ENCODE peak calls at places on chromosomes 12 and 14, in eight cellular contexts. One of them, this sample, is unnamed.

GRCh38 chr12:2733493-2734252 is 61.1 kb upstream of the FKBP4 start:
- DNase-seq in NCI-H748 treated with DMSO at 0.1 percent for 48 hours: no peak
- DNase-seq in NCI-H187: no peak
- DNase-seq in NB4: peak
- DNase-seq in activated naive CD8-positive, alpha-beta T cell treated with anti-CD3 and anti-CD28 coated beads, Interleukin-2, amount 50 U/mL, for 24 hours: no peak
- DNase-seq in brain microvascular endothelial cell: no peak
- DNase-seq in foreskin fibroblast: no peak
- DNase-seq in AG08395: no peak
- DNase-seq in this sample: no peak

GRCh38 chr12:71536279-71536938 is 96.8 kb downstream of the LGR5 start:
- DNase-seq in AG08395: no peak
- DNase-seq in NB4: no peak
- DNase-seq in NCI-H748 treated with DMSO at 0.1 percent for 48 hours: no peak
- DNase-seq in activated naive CD8-positive, alpha-beta T cell treated with anti-CD3 and anti-CD28 coated beads, Interleukin-2, amount 50 U/mL, for 24 hours: no peak
- DNase-seq in foreskin fibroblast: no peak
- DNase-seq in NCI-H187: no peak
- DNase-seq in brain microvascular endothelial cell: no peak
- DNase-seq in this sample: no peak

GRCh38 chr12:96141216-96141944 is 52.8 kb upstream of the ELK3 start:
- DNase-seq in brain microvascular endothelial cell: peak
- DNase-seq in activated naive CD8-positive, alpha-beta T cell treated with anti-CD3 and anti-CD28 coated beads, Interleukin-2, amount 50 U/mL, for 24 hours: no peak
- DNase-seq in NCI-H187: no peak
- DNase-seq in NB4: no peak
- DNase-seq in AG08395: peak
- DNase-seq in NCI-H748 treated with DMSO at 0.1 percent for 48 hours: no peak
- DNase-seq in foreskin fibroblast: peak
- DNase-seq in this sample: no peak

GRCh38 chr14:59422069-59422881 is 42.9 kb downstream of the GPR135 start:
- DNase-seq in AG08395: no peak
- DNase-seq in NB4: peak
- DNase-seq in NCI-H748 treated with DMSO at 0.1 percent for 48 hours: peak
- DNase-seq in brain microvascular endothelial cell: no peak
- DNase-seq in activated naive CD8-positive, alpha-beta T cell treated with anti-CD3 and anti-CD28 coated beads, Interleukin-2, amount 50 U/mL, for 24 hours: no peak
- DNase-seq in NCI-H187: no peak
- DNase-seq in foreskin fibroblast: no peak
- DNase-seq in this sample: no peak

GRCh38 chr14:57884175-57884574 is 18.3 kb upstream of the SLC35F4 start:
- DNase-seq in AG08395: no peak
- DNase-seq in NCI-H187: no peak
- DNase-seq in NB4: no peak
- DNase-seq in foreskin fibroblast: no peak
- DNase-seq in brain microvascular endothelial cell: no peak
- DNase-seq in NCI-H748 treated with DMSO at 0.1 percent for 48 hours: no peak
- DNase-seq in activated naive CD8-positive, alpha-beta T cell treated with anti-CD3 and anti-CD28 coated beads, Interleukin-2, amount 50 U/mL, for 24 hours: no peak
- DNase-seq in this sample: no peak

GRCh38 chr12:123121670-123122069 is 29.2 kb downstream of the PITPNM2 start:
- DNase-seq in AG08395: no peak
- DNase-seq in NCI-H748 treated with DMSO at 0.1 percent for 48 hours: no peak
- DNase-seq in NCI-H187: no peak
- DNase-seq in brain microvascular endothelial cell: no peak
- DNase-seq in foreskin fibroblast: no peak
- DNase-seq in NB4: no peak
- DNase-seq in activated naive CD8-positive, alpha-beta T cell treated with anti-CD3 and anti-CD28 coated beads, Interleukin-2, amount 50 U/mL, for 24 hours: no peak
- DNase-seq in this sample: no peak

GRCh38 chr14:35909675-35910074 is 83.5 kb downstream of the BRMS1L start:
- DNase-seq in NCI-H187: no peak
- DNase-seq in brain microvascular endothelial cell: no peak
- DNase-seq in AG08395: no peak
- DNase-seq in NCI-H748 treated with DMSO at 0.1 percent for 48 hours: no peak
- DNase-seq in foreskin fibroblast: no peak
- DNase-seq in NB4: no peak
- DNase-seq in activated naive CD8-positive, alpha-beta T cell treated with anti-CD3 and anti-CD28 coated beads, Interleukin-2, amount 50 U/mL, for 24 hours: no peak
- DNase-seq in this sample: no peak

GRCh38 chr12:57724936-57725740 is 13.4 kb downstream of the AGAP2 start:
- DNase-seq in brain microvascular endothelial cell: no peak
- DNase-seq in NB4: no peak
- DNase-seq in NCI-H748 treated with DMSO at 0.1 percent for 48 hours: no peak
- DNase-seq in NCI-H187: no peak
- DNase-seq in foreskin fibroblast: no peak
- DNase-seq in activated naive CD8-positive, alpha-beta T cell treated with anti-CD3 and anti-CD28 coated beads, Interleukin-2, amount 50 U/mL, for 24 hours: no peak
- DNase-seq in AG08395: no peak
- DNase-seq in this sample: no peak

GRCh38 chr14:51182166-51182565 is 57.9 kb upstream of the TMX1 start:
- DNase-seq in NCI-H748 treated with DMSO at 0.1 percent for 48 hours: no peak
- DNase-seq in brain microvascular endothelial cell: no peak
- DNase-seq in foreskin fibroblast: peak
- DNase-seq in AG08395: peak
- DNase-seq in NB4: no peak
- DNase-seq in NCI-H187: no peak
- DNase-seq in activated naive CD8-positive, alpha-beta T cell treated with anti-CD3 and anti-CD28 coated beads, Interleukin-2, amount 50 U/mL, for 24 hours: no peak
- DNase-seq in this sample: no peak

GRCh38 chr14:79246200-79246599 is 965.1 kb downstream of the DIO2 start:
- DNase-seq in NCI-H187: no peak
- DNase-seq in brain microvascular endothelial cell: no peak
- DNase-seq in activated naive CD8-positive, alpha-beta T cell treated with anti-CD3 and anti-CD28 coated beads, Interleukin-2, amount 50 U/mL, for 24 hours: no peak
- DNase-seq in NCI-H748 treated with DMSO at 0.1 percent for 48 hours: no peak
- DNase-seq in foreskin fibroblast: no peak
- DNase-seq in AG08395: no peak
- DNase-seq in NB4: no peak
- DNase-seq in this sample: no peak

GRCh38 chr14:74841230-74842207 is 34.4 kb downstream of the PROX2 start:
- DNase-seq in activated naive CD8-positive, alpha-beta T cell treated with anti-CD3 and anti-CD28 coated beads, Interleukin-2, amount 50 U/mL, for 24 hours: peak
- DNase-seq in NB4: peak
- DNase-seq in NCI-H748 treated with DMSO at 0.1 percent for 48 hours: no peak
- DNase-seq in brain microvascular endothelial cell: no peak
- DNase-seq in foreskin fibroblast: no peak
- DNase-seq in AG08395: no peak
- DNase-seq in NCI-H187: no peak
- DNase-seq in this sample: no peak

GRCh38 chr14:72904840-72905561 is 11.1 kb upstream of the DPF3 start:
- DNase-seq in AG08395: peak
- DNase-seq in NCI-H187: no peak
- DNase-seq in brain microvascular endothelial cell: peak
- DNase-seq in NCI-H748 treated with DMSO at 0.1 percent for 48 hours: peak
- DNase-seq in foreskin fibroblast: peak
- DNase-seq in NB4: peak
- DNase-seq in activated naive CD8-positive, alpha-beta T cell treated with anti-CD3 and anti-CD28 coated beads, Interleukin-2, amount 50 U/mL, for 24 hours: peak
- DNase-seq in this sample: peak

GRCh38 chr12:54220092-54220557 is 31.3 kb upstream of the SMUG1 start:
- DNase-seq in NB4: peak
- DNase-seq in activated naive CD8-positive, alpha-beta T cell treated with anti-CD3 and anti-CD28 coated beads, Interleukin-2, amount 50 U/mL, for 24 hours: peak
- DNase-seq in AG08395: peak
- DNase-seq in NCI-H748 treated with DMSO at 0.1 percent for 48 hours: peak
- DNase-seq in NCI-H187: peak
- DNase-seq in brain microvascular endothelial cell: peak
- DNase-seq in foreskin fibroblast: no peak
- DNase-seq in this sample: peak

GRCh38 chr14:104318558-104319488 is 180.4 kb downstream of the KIF26A start:
- DNase-seq in AG08395: no peak
- DNase-seq in foreskin fibroblast: no peak
- DNase-seq in NB4: no peak
- DNase-seq in NCI-H748 treated with DMSO at 0.1 percent for 48 hours: no peak
- DNase-seq in NCI-H187: no peak
- DNase-seq in activated naive CD8-positive, alpha-beta T cell treated with anti-CD3 and anti-CD28 coated beads, Interleukin-2, amount 50 U/mL, for 24 hours: no peak
- DNase-seq in brain microvascular endothelial cell: no peak
- DNase-seq in this sample: peak

GRCh38 chr12:14691560-14691959 is 4.8 kb downstream of the GUCY2C start:
- DNase-seq in AG08395: no peak
- DNase-seq in NB4: peak
- DNase-seq in NCI-H748 treated with DMSO at 0.1 percent for 48 hours: no peak
- DNase-seq in foreskin fibroblast: no peak
- DNase-seq in NCI-H187: no peak
- DNase-seq in brain microvascular endothelial cell: no peak
- DNase-seq in activated naive CD8-positive, alpha-beta T cell treated with anti-CD3 and anti-CD28 coated beads, Interleukin-2, amount 50 U/mL, for 24 hours: no peak
- DNase-seq in this sample: no peak

GRCh38 chr14:75879031-75879430 is 102.8 kb downstream of the TGFB3 start:
- DNase-seq in NCI-H748 treated with DMSO at 0.1 percent for 48 hours: no peak
- DNase-seq in activated naive CD8-positive, alpha-beta T cell treated with anti-CD3 and anti-CD28 coated beads, Interleukin-2, amount 50 U/mL, for 24 hours: no peak
- DNase-seq in NB4: no peak
- DNase-seq in NCI-H187: no peak
- DNase-seq in brain microvascular endothelial cell: peak
- DNase-seq in AG08395: peak
- DNase-seq in foreskin fibroblast: peak
- DNase-seq in this sample: no peak

GRCh38 chr12:30753761-30754382 is 879 bp downstream of the CAPRIN2 start:
- DNase-seq in AG08395: peak
- DNase-seq in NB4: no peak
- DNase-seq in NCI-H187: no peak
- DNase-seq in brain microvascular endothelial cell: peak
- DNase-seq in activated naive CD8-positive, alpha-beta T cell treated with anti-CD3 and anti-CD28 coated beads, Interleukin-2, amount 50 U/mL, for 24 hours: no peak
- DNase-seq in NCI-H748 treated with DMSO at 0.1 percent for 48 hours: peak
- DNase-seq in foreskin fibroblast: no peak
- DNase-seq in this sample: no peak

GRCh38 chr14:101716956-101717662 is 44.4 kb upstream of the PPP2R5C start:
- DNase-seq in activated naive CD8-positive, alpha-beta T cell treated with anti-CD3 and anti-CD28 coated beads, Interleukin-2, amount 50 U/mL, for 24 hours: no peak
- DNase-seq in NB4: no peak
- DNase-seq in AG08395: no peak
- DNase-seq in brain microvascular endothelial cell: no peak
- DNase-seq in NCI-H187: no peak
- DNase-seq in NCI-H748 treated with DMSO at 0.1 percent for 48 hours: no peak
- DNase-seq in foreskin fibroblast: no peak
- DNase-seq in this sample: no peak

GRCh38 chr12:63918788-63919300 is 74.3 kb downstream of the SRGAP1 start:
- DNase-seq in foreskin fibroblast: peak
- DNase-seq in NCI-H748 treated with DMSO at 0.1 percent for 48 hours: no peak
- DNase-seq in brain microvascular endothelial cell: peak
- DNase-seq in AG08395: peak
- DNase-seq in NCI-H187: no peak
- DNase-seq in activated naive CD8-positive, alpha-beta T cell treated with anti-CD3 and anti-CD28 coated beads, Interleukin-2, amount 50 U/mL, for 24 hours: no peak
- DNase-seq in NB4: no peak
- DNase-seq in this sample: no peak

GRCh38 chr14:55084648-55085441 is 33.4 kb downstream of the MAPK1IP1L start:
- DNase-seq in NB4: no peak
- DNase-seq in brain microvascular endothelial cell: no peak
- DNase-seq in NCI-H187: no peak
- DNase-seq in activated naive CD8-positive, alpha-beta T cell treated with anti-CD3 and anti-CD28 coated beads, Interleukin-2, amount 50 U/mL, for 24 hours: no peak
- DNase-seq in AG08395: no peak
- DNase-seq in foreskin fibroblast: no peak
- DNase-seq in NCI-H748 treated with DMSO at 0.1 percent for 48 hours: peak
- DNase-seq in this sample: no peak

This sample was measured in WTC11.